ENCODE peak calls at places on chromosomes 11 and 22, in seven cellular contexts. One of them, this sample, is unnamed.

GRCh38 chr11:122317337-122317736 is 201.3 kb upstream of the BLID start:
- DNase-seq in mesendoderm: peak
- DNase-seq in IMR-90: peak
- DNase-seq in neuronal stem cell: no peak
- DNase-seq in H9: no peak
- DNase-seq in H1: no peak
- DNase-seq in trophoblast cell: no peak
- DNase-seq in this sample: peak

GRCh38 chr11:122720482-122720881 is 65.0 kb downstream of the UBASH3B start:
- DNase-seq in mesendoderm: peak
- DNase-seq in IMR-90: no peak
- DNase-seq in neuronal stem cell: no peak
- DNase-seq in H9: no peak
- DNase-seq in H1: no peak
- DNase-seq in trophoblast cell: peak
- DNase-seq in this sample: peak

GRCh38 chr11:114606003-114606801 is 10.6 kb upstream of the NXPE4 start:
- DNase-seq in mesendoderm: no peak
- DNase-seq in IMR-90: peak
- DNase-seq in neuronal stem cell: no peak
- DNase-seq in H9: no peak
- DNase-seq in H1: no peak
- DNase-seq in trophoblast cell: no peak
- DNase-seq in this sample: peak

GRCh38 chr11:69437001-69437875 is 44.2 kb upstream of the LINC01488 start:
- DNase-seq in mesendoderm: peak
- DNase-seq in IMR-90: no peak
- DNase-seq in neuronal stem cell: no peak
- DNase-seq in H9: peak
- DNase-seq in H1: no peak
- DNase-seq in trophoblast cell: peak
- DNase-seq in this sample: peak

GRCh38 chr11:19421134-19421533 is 180.4 kb upstream of the E2F8 start:
- DNase-seq in mesendoderm: no peak
- DNase-seq in IMR-90: no peak
- DNase-seq in neuronal stem cell: no peak
- DNase-seq in H9: no peak
- DNase-seq in H1: no peak
- DNase-seq in trophoblast cell: peak
- DNase-seq in this sample: no peak

GRCh38 chr11:113550179-113550578 is 75.0 kb upstream of the DRD2 start:
- DNase-seq in mesendoderm: no peak
- DNase-seq in IMR-90: no peak
- DNase-seq in neuronal stem cell: no peak
- DNase-seq in H9: no peak
- DNase-seq in H1: peak
- DNase-seq in trophoblast cell: no peak
- DNase-seq in this sample: no peak

GRCh38 chr22:49753961-49754673 is 73.6 kb downstream of the BRD1 start:
- DNase-seq in mesendoderm: no peak
- DNase-seq in IMR-90: no peak
- DNase-seq in neuronal stem cell: no peak
- DNase-seq in H9: peak
- DNase-seq in H1: no peak
- DNase-seq in trophoblast cell: no peak
- DNase-seq in this sample: no peak

GRCh38 chr11:130850185-130850944 is 65.9 kb downstream of the SNX19 start:
- DNase-seq in mesendoderm: no peak
- DNase-seq in IMR-90: no peak
- DNase-seq in neuronal stem cell: no peak
- DNase-seq in H9: no peak
- DNase-seq in H1: no peak
- DNase-seq in trophoblast cell: no peak
- DNase-seq in this sample: no peak

GRCh38 chr22:21661991-21662390 is 3.8 kb upstream of the PPIL2 start:
- DNase-seq in mesendoderm: no peak
- DNase-seq in IMR-90: no peak
- DNase-seq in neuronal stem cell: no peak
- DNase-seq in H9: no peak
- DNase-seq in H1: no peak
- DNase-seq in trophoblast cell: no peak
- DNase-seq in this sample: no peak

GRCh38 chr22:46812786-46813185 is 50.3 kb downstream of the TBC1D22A start:
- DNase-seq in mesendoderm: no peak
- DNase-seq in IMR-90: no peak
- DNase-seq in neuronal stem cell: no peak
- DNase-seq in H9: no peak
- DNase-seq in H1: peak
- DNase-seq in trophoblast cell: no peak
- DNase-seq in this sample: no peak

GRCh38 chr11:104772806-104773241 is 125.4 kb downstream of the CASP12 start:
- DNase-seq in mesendoderm: no peak
- DNase-seq in IMR-90: peak
- DNase-seq in neuronal stem cell: no peak
- DNase-seq in H9: no peak
- DNase-seq in H1: no peak
- DNase-seq in trophoblast cell: peak
- DNase-seq in this sample: peak

GRCh38 chr11:125257751-125258150 is 93.2 kb downstream of the PKNOX2 start:
- DNase-seq in mesendoderm: peak
- DNase-seq in IMR-90: no peak
- DNase-seq in neuronal stem cell: no peak
- DNase-seq in H9: no peak
- DNase-seq in H1: no peak
- DNase-seq in trophoblast cell: no peak
- DNase-seq in this sample: no peak

GRCh38 chr11:122743093-122743741 is 87.7 kb downstream of the UBASH3B start:
- DNase-seq in mesendoderm: no peak
- DNase-seq in IMR-90: no peak
- DNase-seq in neuronal stem cell: no peak
- DNase-seq in H9: no peak
- DNase-seq in H1: no peak
- DNase-seq in trophoblast cell: no peak
- DNase-seq in this sample: no peak

GRCh38 chr11:35035894-35036408 is 103.0 kb upstream of the CD44 start:
- DNase-seq in mesendoderm: no peak
- DNase-seq in IMR-90: peak
- DNase-seq in neuronal stem cell: no peak
- DNase-seq in H9: no peak
- DNase-seq in H1: no peak
- DNase-seq in trophoblast cell: peak
- DNase-seq in this sample: peak

GRCh38 chr11:76822406-76822805 is 38.3 kb upstream of the ACER3 start:
- DNase-seq in mesendoderm: no peak
- DNase-seq in IMR-90: no peak
- DNase-seq in neuronal stem cell: no peak
- DNase-seq in H9: no peak
- DNase-seq in H1: no peak
- DNase-seq in trophoblast cell: no peak
- DNase-seq in this sample: no peak

GRCh38 chr11:70072471-70073187 is 5.5 kb upstream of the ANO1 start:
- DNase-seq in mesendoderm: no peak
- DNase-seq in IMR-90: no peak
- DNase-seq in neuronal stem cell: no peak
- DNase-seq in H9: peak
- DNase-seq in H1: peak
- DNase-seq in trophoblast cell: no peak
- DNase-seq in this sample: no peak

GRCh38 chr11:114366331-114367243 is 33.7 kb downstream of the C11orf71 start:
- DNase-seq in mesendoderm: peak
- DNase-seq in IMR-90: peak
- DNase-seq in neuronal stem cell: no peak
- DNase-seq in H9: no peak
- DNase-seq in H1: no peak
- DNase-seq in trophoblast cell: peak
- DNase-seq in this sample: peak

GRCh38 chr11:46333129-46333947 is 13.9 kb upstream of the DGKZ start:
- DNase-seq in mesendoderm: no peak
- DNase-seq in IMR-90: no peak
- DNase-seq in neuronal stem cell: no peak
- DNase-seq in H9: peak
- DNase-seq in H1: no peak
- DNase-seq in trophoblast cell: no peak
- DNase-seq in this sample: no peak

GRCh38 chr11:117096140-117096972 is 1.9 kb downstream of the SIK3 start:
- DNase-seq in mesendoderm: peak
- DNase-seq in IMR-90: no peak
- DNase-seq in neuronal stem cell: no peak
- DNase-seq in H9: peak
- DNase-seq in H1: peak
- DNase-seq in trophoblast cell: peak
- DNase-seq in this sample: peak

GRCh38 chr22:42630901-42631602 is 9.3 kb downstream of the ATP5MGL start:
- DNase-seq in mesendoderm: no peak
- DNase-seq in IMR-90: no peak
- DNase-seq in neuronal stem cell: no peak
- DNase-seq in H9: no peak
- DNase-seq in H1: no peak
- DNase-seq in trophoblast cell: no peak
- DNase-seq in this sample: peak

GRCh38 chr22:37909756-37910155 is 3.7 kb downstream of the MICALL1 start:
- DNase-seq in mesendoderm: no peak
- DNase-seq in IMR-90: no peak
- DNase-seq in neuronal stem cell: no peak
- DNase-seq in H9: no peak
- DNase-seq in H1: no peak
- DNase-seq in trophoblast cell: peak
- DNase-seq in this sample: no peak

GRCh38 chr11:86802601-86803051 is 2.3 kb downstream of the PRSS23 start:
- DNase-seq in mesendoderm: peak
- DNase-seq in IMR-90: peak
- DNase-seq in neuronal stem cell: no peak
- DNase-seq in H9: peak
- DNase-seq in H1: no peak
- DNase-seq in trophoblast cell: no peak
- DNase-seq in this sample: peak

GRCh38 chr11:66851698-66852465 is 5.0 kb upstream of the LRFN4 start:
- DNase-seq in mesendoderm: peak
- DNase-seq in IMR-90: no peak
- DNase-seq in neuronal stem cell: no peak
- DNase-seq in H9: peak
- DNase-seq in H1: peak
- DNase-seq in trophoblast cell: no peak
- DNase-seq in this sample: no peak

GRCh38 chr22:23682827-23683355 is 7.9 kb upstream of the RGL4 start:
- DNase-seq in mesendoderm: no peak
- DNase-seq in IMR-90: no peak
- DNase-seq in neuronal stem cell: no peak
- DNase-seq in H9: no peak
- DNase-seq in H1: no peak
- DNase-seq in trophoblast cell: no peak
- DNase-seq in this sample: no peak

GRCh38 chr11:111571829-111572501 is 30.3 kb upstream of the SIK2 start:
- DNase-seq in mesendoderm: no peak
- DNase-seq in IMR-90: peak
- DNase-seq in neuronal stem cell: no peak
- DNase-seq in H9: no peak
- DNase-seq in H1: no peak
- DNase-seq in trophoblast cell: no peak
- DNase-seq in this sample: no peak

GRCh38 chr11:27319065-27319464 is 44.0 kb downstream of the CCDC34 start:
- DNase-seq in mesendoderm: peak
- DNase-seq in IMR-90: peak
- DNase-seq in neuronal stem cell: no peak
- DNase-seq in H9: no peak
- DNase-seq in H1: no peak
- DNase-seq in trophoblast cell: no peak
- DNase-seq in this sample: peak

GRCh38 chr22:48897959-48898358 is 929.7 kb downstream of the BRD1 start:
- DNase-seq in mesendoderm: no peak
- DNase-seq in IMR-90: no peak
- DNase-seq in neuronal stem cell: no peak
- DNase-seq in H9: peak
- DNase-seq in H1: no peak
- DNase-seq in trophoblast cell: no peak
- DNase-seq in this sample: no peak

GRCh38 chr11:59754494-59754858 is 700 bp upstream of the STX3 start:
- DNase-seq in mesendoderm: peak
- DNase-seq in IMR-90: peak
- DNase-seq in neuronal stem cell: no peak
- DNase-seq in H9: no peak
- DNase-seq in H1: no peak
- DNase-seq in trophoblast cell: peak
- DNase-seq in this sample: no peak

GRCh38 chr22:50702821-50703725 is 30.4 kb downstream of the SHANK3 start:
- DNase-seq in mesendoderm: no peak
- DNase-seq in IMR-90: no peak
- DNase-seq in neuronal stem cell: no peak
- DNase-seq in H9: no peak
- DNase-seq in H1: no peak
- DNase-seq in trophoblast cell: no peak
- DNase-seq in this sample: no peak

GRCh38 chr11:60872124-60872951 is 5.0 kb downstream of the ZP1 start:
- DNase-seq in mesendoderm: no peak
- DNase-seq in IMR-90: peak
- DNase-seq in neuronal stem cell: no peak
- DNase-seq in H9: no peak
- DNase-seq in H1: no peak
- DNase-seq in trophoblast cell: no peak
- DNase-seq in this sample: peak

GRCh38 chr22:45337536-45337935 is 27.8 kb downstream of the FAM118A start:
- DNase-seq in mesendoderm: no peak
- DNase-seq in IMR-90: no peak
- DNase-seq in neuronal stem cell: no peak
- DNase-seq in H9: no peak
- DNase-seq in H1: no peak
- DNase-seq in trophoblast cell: no peak
- DNase-seq in this sample: no peak
- H2BK5ac ChIP-seq in mesendoderm: no peak
- H2BK5ac ChIP-seq in IMR-90: no peak
- H2BK5ac ChIP-seq in neuronal stem cell: no peak
- H2BK5ac ChIP-seq in H9: no peak
- H2BK5ac ChIP-seq in H1: no peak
- H2BK5ac ChIP-seq in trophoblast cell: no peak
- H2BK5ac ChIP-seq in this sample: no peak

GRCh38 chr22:17366329-17366728 is 2.9 kb upstream of the CECR2 start:
- DNase-seq in mesendoderm: no peak
- DNase-seq in IMR-90: no peak
- DNase-seq in neuronal stem cell: no peak
- DNase-seq in H9: no peak
- DNase-seq in H1: no peak
- DNase-seq in trophoblast cell: no peak
- DNase-seq in this sample: no peak
- H3K4me2 ChIP-seq in mesendoderm: no peak
- H3K4me2 ChIP-seq in IMR-90: no peak
- H3K4me2 ChIP-seq in neuronal stem cell: no peak
- H3K4me2 ChIP-seq in H9: peak
- H3K4me2 ChIP-seq in H1: peak
- H3K4me2 ChIP-seq in trophoblast cell: no peak
- H3K4me2 ChIP-seq in this sample: no peak

GRCh38 chr11:99080154-99080553 is 59.4 kb downstream of the CNTN5 start:
- DNase-seq in mesendoderm: no peak
- DNase-seq in IMR-90: no peak
- DNase-seq in neuronal stem cell: no peak
- DNase-seq in H9: no peak
- DNase-seq in H1: no peak
- DNase-seq in trophoblast cell: no peak
- DNase-seq in this sample: no peak
- H2BK5ac ChIP-seq in mesendoderm: no peak
- H2BK5ac ChIP-seq in IMR-90: no peak
- H2BK5ac ChIP-seq in neuronal stem cell: no peak
- H2BK5ac ChIP-seq in H9: no peak
- H2BK5ac ChIP-seq in H1: no peak
- H2BK5ac ChIP-seq in trophoblast cell: no peak
- H2BK5ac ChIP-seq in this sample: no peak

GRCh38 chr11:57511741-57512430 is 3.6 kb downstream of the SLC43A1 start:
- DNase-seq in mesendoderm: no peak
- DNase-seq in IMR-90: no peak
- DNase-seq in neuronal stem cell: no peak
- DNase-seq in H9: no peak
- DNase-seq in H1: no peak
- DNase-seq in trophoblast cell: no peak
- DNase-seq in this sample: no peak
- H3K4me2 ChIP-seq in mesendoderm: no peak
- H3K4me2 ChIP-seq in IMR-90: no peak
- H3K4me2 ChIP-seq in neuronal stem cell: no peak
- H3K4me2 ChIP-seq in H9: no peak
- H3K4me2 ChIP-seq in H1: no peak
- H3K4me2 ChIP-seq in trophoblast cell: no peak
- H3K4me2 ChIP-seq in this sample: no peak